ENCODE peak calls at places on chromosomes 13 and 19, in four cellular contexts. E is progenitor cell of endocrine pancreas, U is heart left ventricle, R is AG10803. H is an unnamed sample.

GRCh38 chr13:97003071-97003470 is 8.8 kb upstream of the OXGR1 start:
- DNase-seq in E (no peak), U (no peak), R (no peak), H (no peak)

GRCh38 chr13:56932104-56932503 is 208.6 kb upstream of the PRR20A start:
- DNase-seq in E (no peak), U (no peak), R (no peak), H (no peak)

GRCh38 chr13:32829676-32830091 is 186.5 kb upstream of the KL start:
- DNase-seq in E (no peak), U (no peak), R (peak), H (no peak)

GRCh38 chr13:27905650-27906049 is 14.2 kb upstream of the PDX1 start:
- DNase-seq in E (no peak), U (no peak), R (no peak), H (no peak)

GRCh38 chr13:37835392-37835791 is 34.2 kb downstream of the TRPC4 start:
- DNase-seq in E (no peak), U (no peak), R (no peak), H (no peak)

GRCh38 chr19:53091413-53091812 is 11.8 kb downstream of the ZNF160 start:
- DNase-seq in E (no peak), U (no peak), R (no peak), H (no peak)

GRCh38 chr13:94217370-94217769 is 262.1 kb downstream of the DCT start:
- DNase-seq in E (no peak), U (no peak), R (peak), H (no peak)

GRCh38 chr19:13095934-13096890 is 6.4 kb downstream of the LYL1 start:
- DNase-seq in E (peak), U (no peak), R (no peak), H (no peak)

GRCh38 chr13:114097893-114098688 is 34.3 kb downstream of the RASA3 start:
- DNase-seq in E (no peak), U (peak), R (no peak), H (no peak)

GRCh38 chr19:35430382-35431146 is 17.5 kb upstream of the FFAR2 start:
- DNase-seq in E (no peak), U (no peak), R (no peak), H (no peak)

GRCh38 chr13:106453101-106453500 is 82.4 kb downstream of the EFNB2 start:
- DNase-seq in E (no peak), U (no peak), R (no peak), H (peak)

GRCh38 chr13:110027470-110028240 is 241.3 kb upstream of the IRS2 start:
- DNase-seq in E (no peak), U (no peak), R (no peak), H (no peak)

GRCh38 chr19:49061000-49061399 is 3.5 kb upstream of the CGB7 start:
- DNase-seq in E (no peak), U (no peak), R (no peak), H (no peak)

GRCh38 chr19:10988921-10989320 is 28.1 kb downstream of the SMARCA4 start:
- DNase-seq in E (no peak), U (no peak), R (no peak), H (no peak)

GRCh38 chr13:80336335-80336734 is 4.6 kb downstream of the SPRY2 start:
- DNase-seq in E (no peak), U (no peak), R (peak), H (no peak)

GRCh38 chr13:20495087-20496023 is 30.3 kb downstream of the CRYL1 start:
- DNase-seq in E (peak), U (no peak), R (peak), H (no peak)

GRCh38 chr13:99640260-99640659 is 139.0 kb downstream of the TM9SF2 start:
- DNase-seq in E (no peak), U (no peak), R (no peak), H (no peak)

GRCh38 chr13:98301721-98302120 is 124.7 kb upstream of the RNF113B start:
- DNase-seq in E (no peak), U (no peak), R (peak), H (no peak)

GRCh38 chr13:38883783-38884182 is 106.8 kb downstream of the STOML3 start:
- DNase-seq in E (no peak), U (no peak), R (no peak), H (no peak)

GRCh38 chr13:94825507-94825906 is 113.2 kb upstream of the SOX21 start:
- DNase-seq in E (no peak), U (peak), R (peak), H (no peak)

GRCh38 chr13:86741762-86742285 is 929.3 kb upstream of the SLITRK5 start:
- DNase-seq in E (no peak), U (no peak), R (no peak), H (no peak)

GRCh38 chr13:99572921-99573320 is 71.6 kb downstream of the TM9SF2 start:
- DNase-seq in E (no peak), U (no peak), R (peak), H (no peak)

GRCh38 chr19:51571599-51571998 is 516 bp downstream of the ZNF175 start:
- DNase-seq in E (no peak), U (no peak), R (no peak), H (no peak)

GRCh38 chr19:45122832-45123231 is 29.9 kb downstream of the PPP1R37 start:
- DNase-seq in E (no peak), U (no peak), R (no peak), H (no peak)

GRCh38 chr13:30872685-30873443 is 33.2 kb upstream of the MEDAG start:
- DNase-seq in E (no peak), U (peak), R (peak), H (no peak)

GRCh38 chr19:5052515-5052914 is 83.6 kb downstream of the KDM4B start:
- DNase-seq in E (no peak), U (no peak), R (no peak), H (no peak)
- TF ChIP-seq CTCF in E (peak), U (no peak), R (no peak), H (peak)

GRCh38 chr19:7196721-7197168 is 97.5 kb downstream of the INSR start:
- DNase-seq in E (no peak), U (no peak), R (peak), H (no peak)

GRCh38 chr19:7197169-7197759 is 97.0 kb downstream of the INSR start:
- DNase-seq in E (peak), U (peak), R (peak), H (peak)

GRCh38 chr19:7200739-7201138 is 93.5 kb downstream of the INSR start:
- DNase-seq in E (no peak), U (no peak), R (no peak), H (no peak)

GRCh38 chr19:7199613-7200533 is 94.3 kb downstream of the INSR start:
- DNase-seq in E (no peak), U (no peak), R (no peak), H (no peak)

GRCh38 chr19:7197760-7198696 is 96.2 kb downstream of the INSR start:
- DNase-seq in E (peak), U (peak), R (peak), H (peak)
- TF ChIP-seq CTCF in E (peak), U (no peak), R (peak), H (no peak)

GRCh38 chr19:7994114-7994513 is 11.3 kb downstream of the ELAVL1 start:
- DNase-seq in E (no peak), U (no peak), R (no peak), H (no peak)
- TF ChIP-seq CTCF in E (no peak), U (no peak), R (no peak), H (no peak)

GRCh38 chr19:20238025-20238623 is 71.1 kb downstream of the ZNF486 start:
- DNase-seq in E (peak), U (peak), R (peak), H (peak)
- TF ChIP-seq CTCF in E (no peak), U (no peak), R (no peak), H (no peak)

GRCh38 chr19:40571005-40571318 is 5.7 kb upstream of the SHKBP1 start:
- DNase-seq in E (no peak), U (no peak), R (no peak), H (no peak)
- TF ChIP-seq CTCF in E (no peak), U (no peak), R (no peak), H (no peak)

GRCh38 chr19:55912916-55913315 is 19.2 kb downstream of the NLRP13 start:
- DNase-seq in E (no peak), U (no peak), R (no peak), H (peak)

GRCh38 chr19:55909801-55910200 is 22.3 kb downstream of the NLRP13 start:
- DNase-seq in E (no peak), U (no peak), R (no peak), H (peak)

DNA sequence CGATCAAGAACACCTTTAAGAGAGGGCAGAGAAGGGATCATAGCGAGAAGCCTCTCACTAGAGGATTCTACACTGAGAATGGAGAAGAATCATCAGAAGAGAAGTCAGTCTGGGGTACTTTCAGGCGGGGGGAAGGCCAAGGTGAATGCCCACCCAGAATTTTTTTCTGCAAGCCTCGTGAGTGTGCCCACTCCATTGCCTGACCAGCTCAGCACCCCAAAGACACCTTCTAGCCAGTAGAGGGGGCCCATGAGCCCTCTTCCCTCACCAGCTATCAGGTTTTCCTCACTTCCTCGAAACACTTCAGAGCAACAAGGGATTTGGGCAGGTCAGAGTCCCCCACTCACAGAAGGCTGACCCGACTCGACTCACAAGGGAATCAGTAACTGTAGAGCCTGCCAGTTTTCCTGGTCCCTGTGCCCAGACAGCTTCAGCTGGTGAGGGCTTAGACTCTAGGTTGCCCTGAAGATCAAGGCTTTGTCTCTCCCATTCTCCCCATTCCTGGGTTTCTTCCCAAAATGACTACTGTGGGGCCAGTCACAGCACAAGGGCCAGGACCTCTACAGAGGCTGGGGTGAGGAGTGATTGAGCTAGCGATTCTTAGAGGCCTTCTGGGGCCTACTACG is 18.4 kb downstream of the NLRP13 start:
- DNase-seq in E (no peak), U (no peak), R (no peak), H (peak)
- TF ChIP-seq CTCF in E (no peak), U (no peak), R (no peak), H (no peak)

DNA sequence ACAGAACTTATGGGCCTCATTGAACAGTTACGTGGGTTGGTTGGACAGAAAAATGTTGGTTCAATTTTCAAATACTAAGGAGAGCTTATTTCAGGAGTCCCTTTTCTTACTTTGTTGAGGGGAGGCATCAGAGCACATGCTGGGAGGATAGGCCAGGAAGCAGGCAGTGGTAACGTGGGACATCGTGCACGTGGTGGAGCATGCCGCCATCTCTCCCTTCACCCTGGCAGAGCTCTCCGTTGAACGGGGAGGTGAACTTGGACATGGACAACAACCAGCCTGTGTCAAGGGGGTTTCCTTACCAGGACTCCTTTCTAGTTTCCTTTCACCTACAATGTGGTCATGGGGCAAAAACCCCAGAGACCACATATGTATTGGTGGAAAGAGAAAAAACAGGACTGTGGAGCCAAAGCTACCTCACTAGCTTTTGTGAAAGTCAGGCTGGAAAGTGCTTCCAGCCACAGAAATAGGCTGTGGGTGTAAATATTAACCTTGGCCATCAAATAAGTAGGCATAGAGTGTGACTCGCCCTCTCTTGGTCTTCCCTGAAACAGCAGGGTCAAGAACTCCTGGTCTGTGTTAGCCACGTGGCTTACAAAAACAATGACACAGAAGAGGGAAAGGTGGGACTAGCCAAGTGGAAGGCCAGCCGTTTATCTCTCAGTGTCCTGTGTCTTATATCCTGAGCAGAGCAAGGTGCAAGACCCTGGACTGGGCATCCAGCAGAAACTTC is 14.4 kb downstream of the MICOS13 start:
- DNase-seq in E (no peak), U (no peak), R (peak), H (no peak)
- TF ChIP-seq CTCF in E (no peak), U (no peak), R (peak), H (no peak)

GRCh38 chr13:44763604-44764311 is 187.6 kb upstream of the TSC22D1 start:
- DNase-seq in E (no peak), U (peak), R (no peak), H (no peak)
- TF ChIP-seq CTCF in E (no peak), U (no peak), R (no peak), H (no peak)

GRCh38 chr13:23320926-23321533 is 112.5 kb downstream of the SACS start:
- DNase-seq in E (no peak), U (no peak), R (no peak), H (no peak)

GRCh38 chr13:23323946-23324709 is 109.4 kb downstream of the SACS start:
- DNase-seq in E (no peak), U (no peak), R (peak), H (no peak)

GRCh38 chr13:23321534-23322241 is 111.8 kb downstream of the SACS start:
- DNase-seq in E (no peak), U (peak), R (peak), H (no peak)

GRCh38 chr13:23322353-23323336 is 110.9 kb downstream of the SACS start:
- DNase-seq in E (no peak), U (no peak), R (peak), H (no peak)

GRCh38 chr13:23319915-23320224 is 113.6 kb downstream of the SACS start:
- DNase-seq in E (no peak), U (no peak), R (no peak), H (no peak)
- TF ChIP-seq CTCF in E (no peak), U (no peak), R (no peak), H (no peak)

H was measured in osteocyte.